ENCODE peak calls at places on chromosomes 11 and 22, in eight cellular contexts. H is sigmoid colon, Y is pancreas, S is progenitor cell of endocrine pancreas, C is left lung, A is HFF-Myc, O is tibial artery, F is A549. U is an unnamed sample.

GRCh38 chr11:32333335-32333991 is 101.9 kb downstream of the WT1 start:
- DNase-seq in H (peak; percentile 72), Y (peak; percentile 65), S (peak; percentile 50), C (peak; percentile 84), A (peak; percentile 25), O (peak; percentile 49), F (peak; percentile 73), U (peak; percentile 51)

GRCh38 chr11:75313457-75314272 is 37.8 kb downstream of the ARRB1 start:
- DNase-seq in H (peak; percentile 82), Y (no peak), S (no peak), C (no peak), A (peak; percentile 57), O (peak; percentile 76), F (no peak), U (no peak)

GRCh38 chr11:1767399-1768140 is 3.8 kb upstream of the CTSD start:
- DNase-seq in H (peak; percentile 61), Y (no peak), S (no peak), C (no peak), A (no peak), O (peak; percentile 17), F (no peak), U (no peak)

GRCh38 chr11:41392591-41392990 is 66.9 kb downstream of the LRRC4C start:
- DNase-seq in H (no peak), Y (no peak), S (no peak), C (no peak), A (no peak), O (no peak), F (no peak), U (no peak)

GRCh38 chr11:15206791-15207190 is 92.1 kb downstream of the INSC start:
- DNase-seq in H (no peak), Y (no peak), S (no peak), C (no peak), A (no peak), O (no peak), F (no peak), U (no peak)

GRCh38 chr11:12161603-12162350 is 51.4 kb downstream of the MICAL2 start:
- DNase-seq in H (no peak), Y (no peak), S (no peak), C (no peak), A (no peak), O (no peak), F (no peak), U (no peak)

GRCh38 chr11:15836801-15837200 is 519.5 kb downstream of the SOX6 start:
- DNase-seq in H (no peak), Y (no peak), S (no peak), C (no peak), A (no peak), O (no peak), F (no peak), U (no peak)

GRCh38 chr11:118629761-118630661 is 22.6 kb downstream of the PHLDB1 start:
- DNase-seq in H (no peak), Y (peak; percentile 67), S (no peak), C (peak; percentile 79), A (no peak), O (no peak), F (no peak), U (no peak)

GRCh38 chr11:115874843-115875242 is 370.6 kb upstream of the CADM1 start:
- DNase-seq in H (no peak), Y (no peak), S (no peak), C (no peak), A (no peak), O (no peak), F (no peak), U (peak; percentile 6)

GRCh38 chr11:35141538-35141937 is 2.6 kb downstream of the CD44 start:
- DNase-seq in H (peak; percentile 86), Y (no peak), S (no peak), C (peak; percentile 84), A (no peak), O (peak; percentile 78), F (no peak), U (peak; percentile 58)

GRCh38 chr11:131409307-131409706 is 38.9 kb downstream of the NTM start:
- DNase-seq in H (no peak), Y (no peak), S (no peak), C (no peak), A (no peak), O (no peak), F (no peak), U (no peak)

GRCh38 chr11:134521452-134522289 is 109.6 kb upstream of the B3GAT1 start:
- DNase-seq in H (no peak), Y (no peak), S (no peak), C (peak; percentile 45), A (no peak), O (no peak), F (no peak), U (no peak)

GRCh38 chr11:121311373-121311772 is 18.8 kb downstream of the SC5D start:
- DNase-seq in H (no peak), Y (no peak), S (no peak), C (no peak), A (no peak), O (no peak), F (no peak), U (peak; percentile 44)

GRCh38 chr11:35511666-35512065 is 13.8 kb downstream of the PAMR1 start:
- DNase-seq in H (no peak), Y (no peak), S (no peak), C (no peak), A (no peak), O (no peak), F (peak; percentile 23), U (no peak)

GRCh38 chr22:29710193-29710592 is 9.6 kb upstream of the CABP7 start:
- DNase-seq in H (no peak), Y (no peak), S (no peak), C (no peak), A (no peak), O (no peak), F (no peak), U (no peak)

GRCh38 chr11:125517116-125517804 is 21.2 kb upstream of the FEZ1 start:
- DNase-seq in H (no peak), Y (no peak), S (no peak), C (no peak), A (no peak), O (no peak), F (no peak), U (no peak)

GRCh38 chr11:117221775-117222517 is 9.9 kb downstream of the PCSK7 start:
- DNase-seq in H (peak; percentile 92), Y (peak; percentile 59), S (no peak), C (no peak), A (no peak), O (peak; percentile 88), F (no peak), U (no peak)

GRCh38 chr11:67120881-67121710 is 2.0 kb downstream of the KDM2A start:
- DNase-seq in H (peak; percentile 70), Y (no peak), S (no peak), C (no peak), A (no peak), O (peak; percentile 31), F (no peak), U (no peak)

GRCh38 chr11:67118059-67118766 is 850 bp upstream of the KDM2A start:
- DNase-seq in H (peak; percentile 75), Y (peak; percentile 70), S (peak; percentile 37), C (peak; percentile 88), A (no peak), O (peak; percentile 47), F (peak; percentile 38), U (peak; percentile 68)

GRCh38 chr11:67120456-67120855 is 1.4 kb downstream of the KDM2A start:
- DNase-seq in H (no peak), Y (no peak), S (no peak), C (no peak), A (no peak), O (no peak), F (no peak), U (no peak)

GRCh38 chr11:67118801-67119576 is at the start of gene KDM2A:
- DNase-seq in H (peak; percentile 100), Y (peak; percentile 99), S (peak; percentile 96), C (peak; percentile 100), A (peak; percentile 89), O (peak; percentile 99), F (peak; percentile 100), U (peak; percentile 99)

GRCh38 chr11:67119577-67120391 is 721 bp downstream of the KDM2A start:
- DNase-seq in H (peak; percentile 63), Y (peak; percentile 36), S (peak; percentile 36), C (peak; percentile 88), A (no peak), O (peak; percentile 30), F (peak; percentile 48), U (peak; percentile 35)
- TF ChIP-seq CTCF in H (no peak), Y (no peak), S (peak; percentile 24), C (no peak), A (no peak), O (peak; percentile 30), F (no peak), U (no peak)

GRCh38 chr11:17267576-17267975 is 9.0 kb upstream of the NUCB2 start:
- DNase-seq in H (no peak), Y (no peak), S (no peak), C (no peak), A (peak; percentile 44), O (no peak), F (peak; percentile 86), U (peak; percentile 22)
- TF ChIP-seq CTCF in H (no peak), Y (no peak), S (no peak), C (no peak), A (no peak), O (no peak), F (peak; percentile 27), U (no peak)

GRCh38 chr11:64224891-64225607 is 937 bp downstream of the TRPT1 start:
- DNase-seq in H (peak; percentile 70), Y (peak; percentile 47), S (no peak), C (no peak), A (no peak), O (peak; percentile 18), F (no peak), U (no peak)

GRCh38 chr11:64224151-64224890 is 1.7 kb downstream of the TRPT1 start:
- DNase-seq in H (peak; percentile 68), Y (peak; percentile 43), S (no peak), C (no peak), A (no peak), O (no peak), F (no peak), U (no peak)

GRCh38 chr11:64227405-64227956 is 1.4 kb downstream of the NUDT22 start:
- DNase-seq in H (peak; percentile 64), Y (peak; percentile 75), S (no peak), C (peak; percentile 50), A (no peak), O (no peak), F (no peak), U (no peak)

GRCh38 chr11:64226507-64227051 is 505 bp downstream of the NUDT22 start:
- DNase-seq in H (peak; percentile 80), Y (peak; percentile 78), S (no peak), C (peak; percentile 88), A (no peak), O (peak; percentile 54), F (no peak), U (peak; percentile 85)

GRCh38 chr11:64225608-64226506 is at the start of the genes NUDT22 and TRPT1:
- DNase-seq in H (peak; percentile 96), Y (peak; percentile 93), S (peak; percentile 87), C (peak; percentile 95), A (no peak), O (peak; percentile 86), F (peak; percentile 90), U (peak; percentile 94)
- TF ChIP-seq CTCF in H (no peak), Y (peak; percentile 12), S (peak; percentile 39), C (no peak), A (no peak), O (no peak), F (peak; percentile 28), U (peak; percentile 42)

DNA sequence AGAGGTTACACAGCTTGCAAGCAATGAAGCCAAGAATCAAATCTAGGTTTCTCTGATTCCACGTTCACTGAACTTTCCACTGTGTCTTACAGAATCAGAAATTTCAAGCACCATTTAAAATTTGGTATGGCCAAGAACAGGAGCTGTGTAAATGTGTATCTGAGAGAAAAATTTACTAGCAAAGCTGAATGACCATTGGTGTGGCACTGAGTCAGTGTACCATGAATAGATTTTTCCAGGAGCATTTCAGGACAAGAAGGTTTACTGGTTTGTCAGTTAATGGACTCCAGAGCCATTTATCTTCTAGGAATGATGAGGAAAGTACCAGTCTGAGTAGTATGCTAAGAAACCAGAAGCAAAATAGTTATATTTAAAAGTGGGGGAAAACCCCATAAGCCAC is 269.4 kb upstream of the FAT3 start:
- DNase-seq in H (no peak), Y (no peak), S (no peak), C (no peak), A (no peak), O (no peak), F (no peak), U (no peak)
- TF ChIP-seq CTCF in H (no peak), Y (no peak), S (no peak), C (no peak), A (no peak), O (no peak), F (no peak), U (no peak)